ENCODE peak calls at places on chromosome 13, in nine cellular contexts. H, E, P, G, B, W, Q, O and Z are unnamed samples.

GRCh38 chr13:77409412-77409811 is 82.5 kb upstream of the MYCBP2 start:
- DNase-seq in P (no peak), G (no peak), H (no peak), B (no peak), W (no peak), E (no peak), Q (no peak), O (no peak), Z (no peak)

GRCh38 chr13:100646030-100646673 is 28.4 kb downstream of the TMTC4 start:
- DNase-seq in E (no peak), Q (no peak), W (no peak), B (no peak), O (no peak), H (no peak), G (no peak), P (peak; percentile 11), Z (no peak)

GRCh38 chr13:78326608-78327007 is 276.7 kb downstream of the POU4F1 start:
- DNase-seq in H (no peak), W (no peak), E (no peak), B (no peak), O (no peak), P (no peak), G (no peak), Q (no peak), Z (no peak)

GRCh38 chr13:108816381-108816780 is 187.0 kb downstream of the MYO16 start:
- DNase-seq in B (no peak), W (no peak), H (peak; percentile 17), G (no peak), O (no peak), P (peak; percentile 46), E (no peak), Q (no peak), Z (no peak)

GRCh38 chr13:33351324-33351723 is 65.8 kb upstream of the STARD13 start:
- DNase-seq in E (no peak), O (no peak), P (no peak), G (no peak), W (no peak), Q (no peak), B (no peak), H (no peak), Z (no peak)

GRCh38 chr13:41458187-41458938 is 1.0 kb downstream of the RGCC start:
- DNase-seq in H (peak; percentile 86), G (no peak), B (peak; percentile 61), P (no peak), Q (no peak), W (peak; percentile 89), O (peak; percentile 32), E (no peak), Z (no peak)

GRCh38 chr13:82092312-82092711 is 1751.4 kb upstream of the SPRY2 start:
- DNase-seq in W (no peak), O (no peak), E (no peak), B (no peak), P (no peak), H (no peak), Q (no peak), G (no peak), Z (no peak)

GRCh38 chr13:79869326-79869725 is 388.4 kb downstream of the NDFIP2 start:
- DNase-seq in G (no peak), W (no peak), Q (no peak), B (no peak), O (no peak), H (no peak), P (peak; percentile 1), E (no peak), Z (no peak)

GRCh38 chr13:62358646-62358932 is 942.9 kb upstream of the PCDH20 start:
- DNase-seq in P (no peak), W (no peak), H (no peak), Q (no peak), O (no peak), B (no peak), E (no peak), G (no peak), Z (no peak)

GRCh38 chr13:50400035-50400726 is 384.9 kb downstream of the KCNRG start:
- DNase-seq in G (no peak), W (no peak), H (no peak), B (no peak), P (no peak), Q (no peak), O (no peak), E (no peak), Z (no peak)

GRCh38 chr13:45468676-45469075 is 3.9 kb downstream of the COG3 start:
- DNase-seq in O (no peak), H (no peak), W (no peak), P (no peak), G (no peak), Q (no peak), B (no peak), E (no peak), Z (no peak)

GRCh38 chr13:53137777-53138176 is 109.2 kb downstream of the OLFM4 start:
- DNase-seq in Q (peak; percentile 37), P (no peak), B (no peak), G (no peak), W (no peak), H (no peak), E (peak; percentile 90), O (no peak), Z (no peak)

GRCh38 chr13:109323338-109323737 is 463.0 kb downstream of the IRS2 start:
- DNase-seq in O (no peak), W (no peak), Q (no peak), G (no peak), E (no peak), H (no peak), B (no peak), P (no peak), Z (no peak)

GRCh38 chr13:33208290-33208990 is 77.1 kb downstream of the STARD13 start:
- DNase-seq in E (no peak), P (no peak), Q (no peak), G (no peak), W (no peak), B (no peak), H (no peak), O (no peak), Z (no peak)

GRCh38 chr13:90564096-90564495 is 783.4 kb upstream of the MIR17HG start:
- DNase-seq in Q (no peak), P (no peak), E (no peak), O (no peak), B (no peak), G (no peak), H (no peak), W (peak; percentile 73), Z (no peak)

GRCh38 chr13:30308548-30308947 is 1.2 kb upstream of the KATNAL1 start:
- DNase-seq in O (no peak), W (no peak), G (no peak), B (no peak), Q (no peak), P (peak; percentile 30), H (peak; percentile 44), E (no peak), Z (no peak)

GRCh38 chr13:109096101-109096500 is 466.7 kb downstream of the MYO16 start:
- DNase-seq in O (no peak), E (no peak), B (no peak), P (no peak), Q (no peak), G (no peak), H (no peak), W (no peak), Z (no peak)

GRCh38 chr13:50406831-50407230 is 391.6 kb downstream of the KCNRG start:
- DNase-seq in Q (no peak), E (no peak), W (no peak), P (no peak), G (no peak), O (no peak), H (no peak), B (no peak), Z (no peak)

GRCh38 chr13:88042489-88042888 is 371.3 kb downstream of the SLITRK5 start:
- DNase-seq in B (no peak), P (no peak), O (no peak), Q (no peak), H (no peak), G (no peak), E (no peak), W (no peak), Z (no peak)

GRCh38 chr13:52459668-52460067 is 4.4 kb downstream of the CKAP2 start:
- DNase-seq in B (no peak), G (peak; percentile 10), P (peak; percentile 25), W (no peak), O (no peak), Q (peak; percentile 38), E (no peak), H (no peak), Z (no peak)

GRCh38 chr13:38350114-38350617 is 515 bp downstream of the UFM1 start:
- DNase-seq in H (no peak), B (no peak), P (no peak), W (peak; percentile 89), Q (peak; percentile 37), G (no peak), O (peak; percentile 32), E (peak; percentile 59), Z (no peak)

GRCh38 chr13:52924241-52925148 is 76.1 kb upstream of the PCDH8 start:
- DNase-seq in O (no peak), G (no peak), E (no peak), W (no peak), P (no peak), Q (no peak), H (no peak), B (no peak), Z (no peak)